ENCODE peak calls at places on chromosomes 6 and 20, in ten cellular contexts. One of them, this sample, is unnamed.

GRCh38 chr20:57586370-57586793 is 25.5 kb downstream of the PCK1 start:
- DNase-seq in NCI-H1092 treated with DMSO at 0.1 percent for 48 hours: no peak
- DNase-seq in HT1080: no peak
- DNase-seq in tibial artery: no peak
- DNase-seq in T-helper 17 cell: no peak
- DNase-seq in NK-92 treated with Interleukin-12 subunit alpha and Interleukin-12 subunit beta, amount 100 ng/mL, for 24 hours: no peak
- DNase-seq in AG20443: no peak
- DNase-seq in Panc1: no peak
- DNase-seq in heart left ventricle: no peak
- DNase-seq in SHP77: no peak
- DNase-seq in this sample: no peak

GRCh38 chr6:125859691-125860210 is 69.0 kb downstream of the NCOA7 start:
- DNase-seq in NCI-H1092 treated with DMSO at 0.1 percent for 48 hours: no peak
- DNase-seq in HT1080: no peak
- DNase-seq in tibial artery: no peak
- DNase-seq in T-helper 17 cell: no peak
- DNase-seq in NK-92 treated with Interleukin-12 subunit alpha and Interleukin-12 subunit beta, amount 100 ng/mL, for 24 hours: no peak
- DNase-seq in AG20443: peak
- DNase-seq in Panc1: no peak
- DNase-seq in heart left ventricle: no peak
- DNase-seq in SHP77: no peak
- DNase-seq in this sample: no peak

GRCh38 chr20:59299961-59300340 is 460 bp upstream of the EDN3 start:
- DNase-seq in NCI-H1092 treated with DMSO at 0.1 percent for 48 hours: no peak
- DNase-seq in HT1080: no peak
- DNase-seq in tibial artery: no peak
- DNase-seq in T-helper 17 cell: no peak
- DNase-seq in NK-92 treated with Interleukin-12 subunit alpha and Interleukin-12 subunit beta, amount 100 ng/mL, for 24 hours: no peak
- DNase-seq in AG20443: no peak
- DNase-seq in Panc1: no peak
- DNase-seq in heart left ventricle: no peak
- DNase-seq in SHP77: no peak
- DNase-seq in this sample: no peak

GRCh38 chr6:157994126-157994795 is 12.6 kb downstream of the SYNJ2 start:
- DNase-seq in NCI-H1092 treated with DMSO at 0.1 percent for 48 hours: no peak
- DNase-seq in HT1080: no peak
- DNase-seq in tibial artery: no peak
- DNase-seq in T-helper 17 cell: no peak
- DNase-seq in NK-92 treated with Interleukin-12 subunit alpha and Interleukin-12 subunit beta, amount 100 ng/mL, for 24 hours: no peak
- DNase-seq in AG20443: no peak
- DNase-seq in Panc1: no peak
- DNase-seq in heart left ventricle: no peak
- DNase-seq in SHP77: no peak
- DNase-seq in this sample: no peak

GRCh38 chr6:113416166-113416565 is 441.0 kb upstream of the MARCKS start:
- DNase-seq in NCI-H1092 treated with DMSO at 0.1 percent for 48 hours: no peak
- DNase-seq in HT1080: no peak
- DNase-seq in tibial artery: no peak
- DNase-seq in T-helper 17 cell: no peak
- DNase-seq in NK-92 treated with Interleukin-12 subunit alpha and Interleukin-12 subunit beta, amount 100 ng/mL, for 24 hours: no peak
- DNase-seq in AG20443: no peak
- DNase-seq in Panc1: no peak
- DNase-seq in heart left ventricle: peak
- DNase-seq in SHP77: no peak
- DNase-seq in this sample: no peak

GRCh38 chr6:158290659-158291058 is 21.6 kb upstream of the TULP4 start:
- DNase-seq in NCI-H1092 treated with DMSO at 0.1 percent for 48 hours: no peak
- DNase-seq in HT1080: no peak
- DNase-seq in tibial artery: no peak
- DNase-seq in T-helper 17 cell: peak
- DNase-seq in NK-92 treated with Interleukin-12 subunit alpha and Interleukin-12 subunit beta, amount 100 ng/mL, for 24 hours: peak
- DNase-seq in AG20443: no peak
- DNase-seq in Panc1: no peak
- DNase-seq in heart left ventricle: no peak
- DNase-seq in SHP77: no peak
- DNase-seq in this sample: no peak

GRCh38 chr6:117483004-117483644 is 650 bp downstream of the DCBLD1 start:
- DNase-seq in NCI-H1092 treated with DMSO at 0.1 percent for 48 hours: no peak
- DNase-seq in HT1080: peak
- DNase-seq in tibial artery: peak
- DNase-seq in T-helper 17 cell: no peak
- DNase-seq in NK-92 treated with Interleukin-12 subunit alpha and Interleukin-12 subunit beta, amount 100 ng/mL, for 24 hours: no peak
- DNase-seq in AG20443: peak
- DNase-seq in Panc1: no peak
- DNase-seq in heart left ventricle: peak
- DNase-seq in SHP77: peak
- DNase-seq in this sample: peak

GRCh38 chr6:53752856-53753255 is 41.9 kb upstream of the LRRC1 start:
- DNase-seq in NCI-H1092 treated with DMSO at 0.1 percent for 48 hours: no peak
- DNase-seq in HT1080: peak
- DNase-seq in tibial artery: no peak
- DNase-seq in T-helper 17 cell: no peak
- DNase-seq in NK-92 treated with Interleukin-12 subunit alpha and Interleukin-12 subunit beta, amount 100 ng/mL, for 24 hours: no peak
- DNase-seq in AG20443: peak
- DNase-seq in Panc1: no peak
- DNase-seq in heart left ventricle: no peak
- DNase-seq in SHP77: no peak
- DNase-seq in this sample: no peak

GRCh38 chr20:17735959-17736621 is 36.3 kb downstream of the BANF2 start:
- DNase-seq in NCI-H1092 treated with DMSO at 0.1 percent for 48 hours: no peak
- DNase-seq in HT1080: peak
- DNase-seq in tibial artery: no peak
- DNase-seq in T-helper 17 cell: no peak
- DNase-seq in NK-92 treated with Interleukin-12 subunit alpha and Interleukin-12 subunit beta, amount 100 ng/mL, for 24 hours: no peak
- DNase-seq in AG20443: no peak
- DNase-seq in Panc1: no peak
- DNase-seq in heart left ventricle: no peak
- DNase-seq in SHP77: no peak
- DNase-seq in this sample: no peak

GRCh38 chr6:56193846-56194245 is 53.5 kb downstream of the COL21A1 start:
- DNase-seq in NCI-H1092 treated with DMSO at 0.1 percent for 48 hours: no peak
- DNase-seq in HT1080: peak
- DNase-seq in tibial artery: no peak
- DNase-seq in T-helper 17 cell: no peak
- DNase-seq in NK-92 treated with Interleukin-12 subunit alpha and Interleukin-12 subunit beta, amount 100 ng/mL, for 24 hours: no peak
- DNase-seq in AG20443: no peak
- DNase-seq in Panc1: no peak
- DNase-seq in heart left ventricle: no peak
- DNase-seq in SHP77: no peak
- DNase-seq in this sample: no peak

GRCh38 chr6:140183881-140184280 is 809.4 kb upstream of the CITED2 start:
- DNase-seq in NCI-H1092 treated with DMSO at 0.1 percent for 48 hours: no peak
- DNase-seq in HT1080: no peak
- DNase-seq in tibial artery: no peak
- DNase-seq in T-helper 17 cell: no peak
- DNase-seq in NK-92 treated with Interleukin-12 subunit alpha and Interleukin-12 subunit beta, amount 100 ng/mL, for 24 hours: no peak
- DNase-seq in AG20443: peak
- DNase-seq in Panc1: no peak
- DNase-seq in heart left ventricle: no peak
- DNase-seq in SHP77: no peak
- DNase-seq in this sample: no peak

GRCh38 chr6:36703982-36704381 is 6.4 kb downstream of the RAB44 start:
- DNase-seq in NCI-H1092 treated with DMSO at 0.1 percent for 48 hours: no peak
- DNase-seq in HT1080: no peak
- DNase-seq in tibial artery: no peak
- DNase-seq in T-helper 17 cell: no peak
- DNase-seq in NK-92 treated with Interleukin-12 subunit alpha and Interleukin-12 subunit beta, amount 100 ng/mL, for 24 hours: no peak
- DNase-seq in AG20443: no peak
- DNase-seq in Panc1: no peak
- DNase-seq in heart left ventricle: no peak
- DNase-seq in SHP77: no peak
- DNase-seq in this sample: no peak

GRCh38 chr20:62768234-62768814 is 27.9 kb upstream of the MRGBP start:
- DNase-seq in NCI-H1092 treated with DMSO at 0.1 percent for 48 hours: no peak
- DNase-seq in HT1080: no peak
- DNase-seq in tibial artery: no peak
- DNase-seq in T-helper 17 cell: no peak
- DNase-seq in NK-92 treated with Interleukin-12 subunit alpha and Interleukin-12 subunit beta, amount 100 ng/mL, for 24 hours: no peak
- DNase-seq in AG20443: no peak
- DNase-seq in Panc1: no peak
- DNase-seq in heart left ventricle: peak
- DNase-seq in SHP77: no peak
- DNase-seq in this sample: no peak

GRCh38 chr6:79544299-79544927 is 7.2 kb upstream of the LCA5 start:
- DNase-seq in NCI-H1092 treated with DMSO at 0.1 percent for 48 hours: no peak
- DNase-seq in HT1080: peak
- DNase-seq in tibial artery: no peak
- DNase-seq in T-helper 17 cell: no peak
- DNase-seq in NK-92 treated with Interleukin-12 subunit alpha and Interleukin-12 subunit beta, amount 100 ng/mL, for 24 hours: no peak
- DNase-seq in AG20443: peak
- DNase-seq in Panc1: no peak
- DNase-seq in heart left ventricle: no peak
- DNase-seq in SHP77: peak
- DNase-seq in this sample: no peak

GRCh38 chr20:18005170-18005989 is 36.6 kb downstream of the MGME1 start:
- DNase-seq in NCI-H1092 treated with DMSO at 0.1 percent for 48 hours: no peak
- DNase-seq in HT1080: no peak
- DNase-seq in tibial artery: no peak
- DNase-seq in T-helper 17 cell: no peak
- DNase-seq in NK-92 treated with Interleukin-12 subunit alpha and Interleukin-12 subunit beta, amount 100 ng/mL, for 24 hours: no peak
- DNase-seq in AG20443: no peak
- DNase-seq in Panc1: no peak
- DNase-seq in heart left ventricle: no peak
- DNase-seq in SHP77: no peak
- DNase-seq in this sample: no peak

GRCh38 chr6:11450061-11450460 is 87.5 kb upstream of the TMEM170B start:
- DNase-seq in NCI-H1092 treated with DMSO at 0.1 percent for 48 hours: no peak
- DNase-seq in HT1080: no peak
- DNase-seq in tibial artery: no peak
- DNase-seq in T-helper 17 cell: no peak
- DNase-seq in NK-92 treated with Interleukin-12 subunit alpha and Interleukin-12 subunit beta, amount 100 ng/mL, for 24 hours: no peak
- DNase-seq in AG20443: no peak
- DNase-seq in Panc1: no peak
- DNase-seq in heart left ventricle: no peak
- DNase-seq in SHP77: no peak
- DNase-seq in this sample: no peak

GRCh38 chr20:62352402-62353288 is 14.5 kb downstream of the LAMA5 start:
- DNase-seq in NCI-H1092 treated with DMSO at 0.1 percent for 48 hours: peak
- DNase-seq in HT1080: no peak
- DNase-seq in tibial artery: peak
- DNase-seq in T-helper 17 cell: no peak
- DNase-seq in NK-92 treated with Interleukin-12 subunit alpha and Interleukin-12 subunit beta, amount 100 ng/mL, for 24 hours: no peak
- DNase-seq in AG20443: no peak
- DNase-seq in Panc1: no peak
- DNase-seq in heart left ventricle: peak
- DNase-seq in SHP77: peak
- DNase-seq in this sample: peak

GRCh38 chr20:63693079-63693974 is 3.1 kb upstream of the TNFRSF6B start:
- DNase-seq in NCI-H1092 treated with DMSO at 0.1 percent for 48 hours: no peak
- DNase-seq in HT1080: no peak
- DNase-seq in tibial artery: no peak
- DNase-seq in T-helper 17 cell: no peak
- DNase-seq in NK-92 treated with Interleukin-12 subunit alpha and Interleukin-12 subunit beta, amount 100 ng/mL, for 24 hours: no peak
- DNase-seq in AG20443: no peak
- DNase-seq in Panc1: no peak
- DNase-seq in heart left ventricle: peak
- DNase-seq in SHP77: no peak
- DNase-seq in this sample: no peak

GRCh38 chr6:138590796-138591709 is 91.8 kb upstream of the NHSL1 start:
- DNase-seq in NCI-H1092 treated with DMSO at 0.1 percent for 48 hours: peak
- DNase-seq in HT1080: peak
- DNase-seq in tibial artery: peak
- DNase-seq in T-helper 17 cell: no peak
- DNase-seq in NK-92 treated with Interleukin-12 subunit alpha and Interleukin-12 subunit beta, amount 100 ng/mL, for 24 hours: peak
- DNase-seq in AG20443: peak
- DNase-seq in Panc1: peak
- DNase-seq in heart left ventricle: peak
- DNase-seq in SHP77: peak
- DNase-seq in this sample: no peak

GRCh38 chr6:170085475-170086401 is 205.1 kb downstream of the DLL1 start:
- DNase-seq in NCI-H1092 treated with DMSO at 0.1 percent for 48 hours: peak
- DNase-seq in HT1080: no peak
- DNase-seq in tibial artery: peak
- DNase-seq in T-helper 17 cell: no peak
- DNase-seq in NK-92 treated with Interleukin-12 subunit alpha and Interleukin-12 subunit beta, amount 100 ng/mL, for 24 hours: no peak
- DNase-seq in AG20443: no peak
- DNase-seq in Panc1: no peak
- DNase-seq in heart left ventricle: no peak
- DNase-seq in SHP77: no peak
- DNase-seq in this sample: peak

GRCh38 chr6:7246401-7247178 is 66.4 kb downstream of the SSR1 start:
- DNase-seq in NCI-H1092 treated with DMSO at 0.1 percent for 48 hours: no peak
- DNase-seq in HT1080: no peak
- DNase-seq in tibial artery: no peak
- DNase-seq in T-helper 17 cell: no peak
- DNase-seq in NK-92 treated with Interleukin-12 subunit alpha and Interleukin-12 subunit beta, amount 100 ng/mL, for 24 hours: no peak
- DNase-seq in AG20443: no peak
- DNase-seq in Panc1: no peak
- DNase-seq in heart left ventricle: no peak
- DNase-seq in SHP77: no peak
- DNase-seq in this sample: peak

GRCh38 chr6:140897804-140898573 is 1234.7 kb upstream of the GJE1 start:
- DNase-seq in NCI-H1092 treated with DMSO at 0.1 percent for 48 hours: no peak
- DNase-seq in HT1080: peak
- DNase-seq in tibial artery: peak
- DNase-seq in T-helper 17 cell: no peak
- DNase-seq in NK-92 treated with Interleukin-12 subunit alpha and Interleukin-12 subunit beta, amount 100 ng/mL, for 24 hours: no peak
- DNase-seq in AG20443: no peak
- DNase-seq in Panc1: no peak
- DNase-seq in heart left ventricle: peak
- DNase-seq in SHP77: peak
- DNase-seq in this sample: no peak

GRCh38 chr6:148146717-148147116 is 195.9 kb upstream of the SASH1 start:
- DNase-seq in NCI-H1092 treated with DMSO at 0.1 percent for 48 hours: no peak
- DNase-seq in HT1080: peak
- DNase-seq in tibial artery: no peak
- DNase-seq in T-helper 17 cell: peak
- DNase-seq in NK-92 treated with Interleukin-12 subunit alpha and Interleukin-12 subunit beta, amount 100 ng/mL, for 24 hours: no peak
- DNase-seq in AG20443: no peak
- DNase-seq in Panc1: no peak
- DNase-seq in heart left ventricle: no peak
- DNase-seq in SHP77: peak
- DNase-seq in this sample: no peak

GRCh38 chr20:62063981-62064787 is 1.5 kb downstream of the TAF4 start:
- DNase-seq in NCI-H1092 treated with DMSO at 0.1 percent for 48 hours: no peak
- DNase-seq in HT1080: no peak
- DNase-seq in tibial artery: no peak
- DNase-seq in T-helper 17 cell: no peak
- DNase-seq in NK-92 treated with Interleukin-12 subunit alpha and Interleukin-12 subunit beta, amount 100 ng/mL, for 24 hours: no peak
- DNase-seq in AG20443: peak
- DNase-seq in Panc1: no peak
- DNase-seq in heart left ventricle: peak
- DNase-seq in SHP77: no peak
- DNase-seq in this sample: peak

GRCh38 chr20:62577447-62577846 is 64.9 kb upstream of the SLCO4A1 start:
- DNase-seq in NCI-H1092 treated with DMSO at 0.1 percent for 48 hours: no peak
- DNase-seq in HT1080: no peak
- DNase-seq in tibial artery: no peak
- DNase-seq in T-helper 17 cell: no peak
- DNase-seq in NK-92 treated with Interleukin-12 subunit alpha and Interleukin-12 subunit beta, amount 100 ng/mL, for 24 hours: no peak
- DNase-seq in AG20443: no peak
- DNase-seq in Panc1: no peak
- DNase-seq in heart left ventricle: peak
- DNase-seq in SHP77: no peak
- DNase-seq in this sample: no peak

GRCh38 chr20:6769953-6770831 is 2.7 kb downstream of the BMP2 start:
- DNase-seq in NCI-H1092 treated with DMSO at 0.1 percent for 48 hours: no peak
- DNase-seq in HT1080: no peak
- DNase-seq in tibial artery: peak
- DNase-seq in T-helper 17 cell: no peak
- DNase-seq in NK-92 treated with Interleukin-12 subunit alpha and Interleukin-12 subunit beta, amount 100 ng/mL, for 24 hours: no peak
- DNase-seq in AG20443: peak
- DNase-seq in Panc1: no peak
- DNase-seq in heart left ventricle: peak
- DNase-seq in SHP77: peak
- DNase-seq in this sample: peak

GRCh38 chr6:84017709-84018452 is 15.7 kb upstream of the MRAP2 start:
- DNase-seq in NCI-H1092 treated with DMSO at 0.1 percent for 48 hours: no peak
- DNase-seq in HT1080: no peak
- DNase-seq in tibial artery: no peak
- DNase-seq in T-helper 17 cell: no peak
- DNase-seq in NK-92 treated with Interleukin-12 subunit alpha and Interleukin-12 subunit beta, amount 100 ng/mL, for 24 hours: no peak
- DNase-seq in AG20443: no peak
- DNase-seq in Panc1: no peak
- DNase-seq in heart left ventricle: no peak
- DNase-seq in SHP77: no peak
- DNase-seq in this sample: no peak

GRCh38 chr6:14478396-14479225 is 361.0 kb downstream of the CD83 start:
- DNase-seq in NCI-H1092 treated with DMSO at 0.1 percent for 48 hours: no peak
- DNase-seq in HT1080: no peak
- DNase-seq in tibial artery: peak
- DNase-seq in T-helper 17 cell: no peak
- DNase-seq in NK-92 treated with Interleukin-12 subunit alpha and Interleukin-12 subunit beta, amount 100 ng/mL, for 24 hours: no peak
- DNase-seq in AG20443: no peak
- DNase-seq in Panc1: no peak
- DNase-seq in heart left ventricle: no peak
- DNase-seq in SHP77: no peak
- DNase-seq in this sample: no peak